ENCODE peak calls at places on chromosome 5, in six cellular contexts. One of them, this sample, is unnamed.

GRCh38 chr5:105504-106080 is 13.6 kb downstream of the PLEKHG4B start:
- DNase-seq in activated CD4-positive, CD25-positive, alpha-beta regulatory T cell: no peak
- DNase-seq in GOT3: no peak
- DNase-seq in NCI-H510A treated with DMSO at 0.1 percent for 48 hours: no peak
- DNase-seq in NCI-H748 treated with DMSO at 0.1 percent for 48 hours: no peak
- DNase-seq in AG04450: no peak
- DNase-seq in this sample: no peak

GRCh38 chr5:60685028-60685427 is 14.9 kb downstream of the DEPDC1B start:
- DNase-seq in GOT3: no peak
- DNase-seq in NCI-H748 treated with DMSO at 0.1 percent for 48 hours: no peak
- DNase-seq in activated CD4-positive, CD25-positive, alpha-beta regulatory T cell: no peak
- DNase-seq in AG04450: no peak
- DNase-seq in NCI-H510A treated with DMSO at 0.1 percent for 48 hours: no peak
- DNase-seq in this sample: no peak

GRCh38 chr5:36741138-36741537 is 134.7 kb downstream of the SLC1A3 start:
- DNase-seq in activated CD4-positive, CD25-positive, alpha-beta regulatory T cell: no peak
- DNase-seq in AG04450: no peak
- DNase-seq in GOT3: no peak
- DNase-seq in NCI-H510A treated with DMSO at 0.1 percent for 48 hours: no peak
- DNase-seq in NCI-H748 treated with DMSO at 0.1 percent for 48 hours: no peak
- DNase-seq in this sample: no peak

GRCh38 chr5:150082364-150082763 is 4.0 kb downstream of the CSF1R start:
- DNase-seq in NCI-H748 treated with DMSO at 0.1 percent for 48 hours: no peak
- DNase-seq in NCI-H510A treated with DMSO at 0.1 percent for 48 hours: no peak
- DNase-seq in activated CD4-positive, CD25-positive, alpha-beta regulatory T cell: no peak
- DNase-seq in GOT3: no peak
- DNase-seq in AG04450: no peak
- DNase-seq in this sample: no peak

GRCh38 chr5:163310992-163311391 is 126.4 kb upstream of the CCNG1 start:
- DNase-seq in NCI-H510A treated with DMSO at 0.1 percent for 48 hours: no peak
- DNase-seq in activated CD4-positive, CD25-positive, alpha-beta regulatory T cell: no peak
- DNase-seq in GOT3: no peak
- DNase-seq in NCI-H748 treated with DMSO at 0.1 percent for 48 hours: no peak
- DNase-seq in AG04450: no peak
- DNase-seq in this sample: no peak

GRCh38 chr5:181189363-181189961 is 15.5 kb downstream of the TRIM7 start:
- DNase-seq in AG04450: no peak
- DNase-seq in NCI-H748 treated with DMSO at 0.1 percent for 48 hours: no peak
- DNase-seq in GOT3: no peak
- DNase-seq in activated CD4-positive, CD25-positive, alpha-beta regulatory T cell: no peak
- DNase-seq in NCI-H510A treated with DMSO at 0.1 percent for 48 hours: no peak
- DNase-seq in this sample: no peak

GRCh38 chr5:168851902-168852321 is 272.7 kb upstream of the PANK3 start:
- DNase-seq in NCI-H510A treated with DMSO at 0.1 percent for 48 hours: peak
- DNase-seq in AG04450: no peak
- DNase-seq in GOT3: no peak
- DNase-seq in activated CD4-positive, CD25-positive, alpha-beta regulatory T cell: no peak
- DNase-seq in NCI-H748 treated with DMSO at 0.1 percent for 48 hours: no peak
- DNase-seq in this sample: no peak

GRCh38 chr5:180977852-180978251 is 10.8 kb upstream of the BTNL3 start:
- DNase-seq in NCI-H748 treated with DMSO at 0.1 percent for 48 hours: no peak
- DNase-seq in GOT3: no peak
- DNase-seq in activated CD4-positive, CD25-positive, alpha-beta regulatory T cell: no peak
- DNase-seq in NCI-H510A treated with DMSO at 0.1 percent for 48 hours: no peak
- DNase-seq in AG04450: no peak
- DNase-seq in this sample: no peak

GRCh38 chr5:151158287-151158661 is 695 bp upstream of the ANXA6 start:
- DNase-seq in AG04450: no peak
- DNase-seq in activated CD4-positive, CD25-positive, alpha-beta regulatory T cell: no peak
- DNase-seq in GOT3: no peak
- DNase-seq in NCI-H748 treated with DMSO at 0.1 percent for 48 hours: no peak
- DNase-seq in NCI-H510A treated with DMSO at 0.1 percent for 48 hours: no peak
- DNase-seq in this sample: no peak

GRCh38 chr5:37888476-37888875 is 48.6 kb upstream of the GDNF start:
- DNase-seq in activated CD4-positive, CD25-positive, alpha-beta regulatory T cell: no peak
- DNase-seq in NCI-H748 treated with DMSO at 0.1 percent for 48 hours: no peak
- DNase-seq in AG04450: no peak
- DNase-seq in NCI-H510A treated with DMSO at 0.1 percent for 48 hours: no peak
- DNase-seq in GOT3: no peak
- DNase-seq in this sample: no peak

GRCh38 chr5:175444060-175444904 is at the start of gene DRD1:
- DNase-seq in GOT3: no peak
- DNase-seq in AG04450: no peak
- DNase-seq in NCI-H510A treated with DMSO at 0.1 percent for 48 hours: peak
- DNase-seq in activated CD4-positive, CD25-positive, alpha-beta regulatory T cell: peak
- DNase-seq in NCI-H748 treated with DMSO at 0.1 percent for 48 hours: peak
- DNase-seq in this sample: peak

GRCh38 chr5:176943816-176944215 is 44.7 kb upstream of the HK3 start:
- DNase-seq in NCI-H748 treated with DMSO at 0.1 percent for 48 hours: no peak
- DNase-seq in AG04450: no peak
- DNase-seq in activated CD4-positive, CD25-positive, alpha-beta regulatory T cell: no peak
- DNase-seq in GOT3: no peak
- DNase-seq in NCI-H510A treated with DMSO at 0.1 percent for 48 hours: no peak
- DNase-seq in this sample: no peak

This sample was measured in activated CD4-positive, alpha-beta T cell treated with anti-CD3 and anti-CD28 coated beads, Interleukin-2, amount 50 U/mL, for 24 hours.